ENCODE peak calls at places on chromosomes 3 and 15, in nine cellular contexts. P is ovary, O is IMR-90, Y is lower leg skin, I is vagina, F is body of pancreas, B is testis, K is HCT116, C is suprapubic skin. V is an unnamed sample.
A peak's percentile ranks its signal among the peaks of the same experiment; 100 is the strongest.

GRCh38 chr3:62631471-62631870 is 243.7 kb downstream of the CADPS start:
- DNase-seq in K (no peak), F (no peak), P (no peak), O (no peak), B (no peak), C (no peak), I (no peak), Y (no peak), V (no peak)

GRCh38 chr15:67065531-67066005 is at the start of gene SMAD3:
- DNase-seq in C (peak; percentile 92), B (peak; percentile 91), O (peak; percentile 95), I (no peak), K (peak; percentile 89), Y (peak; percentile 98), F (peak; percentile 92), P (peak; percentile 91), V (peak; percentile 92)

GRCh38 chr3:72887723-72888545 is at the start of gene GXYLT2:
- DNase-seq in O (peak; percentile 71), C (peak; percentile 75), I (no peak), B (peak; percentile 92), Y (peak; percentile 90), K (no peak), P (peak; percentile 81), F (peak; percentile 73), V (peak; percentile 68)

GRCh38 chr15:25182098-25182478 is 227.3 kb downstream of the SNRPN start:
- DNase-seq in K (no peak), B (no peak), F (no peak), I (peak; percentile 77), O (no peak), P (peak; percentile 1), Y (no peak), C (no peak), V (no peak)

GRCh38 chr15:91916051-91916450 is 62.5 kb downstream of the SLCO3A1 start:
- DNase-seq in Y (peak; percentile 83), K (no peak), C (no peak), I (no peak), O (no peak), B (no peak), F (no peak), P (no peak), V (no peak)

GRCh38 chr3:178320481-178321352 is 215.5 kb upstream of the KCNMB2 start:
- DNase-seq in K (no peak), C (no peak), I (no peak), Y (no peak), B (peak; percentile 53), P (peak; percentile 47), F (peak; percentile 75), O (peak; percentile 83), V (no peak)

GRCh38 chr3:47989981-47990440 is 26.2 kb downstream of the MAP4 start:
- DNase-seq in K (peak; percentile 69), Y (peak; percentile 92), O (peak; percentile 96), I (peak; percentile 88), F (peak; percentile 92), C (peak; percentile 84), P (peak; percentile 81), B (peak; percentile 89), V (peak; percentile 75)

GRCh38 chr3:59212128-59212764 is 162.4 kb upstream of the CFAP20DC start:
- DNase-seq in F (no peak), C (no peak), K (peak; percentile 22), O (peak; percentile 60), B (no peak), I (no peak), Y (no peak), P (no peak), V (no peak)

GRCh38 chr3:56366641-56366984 is 101.7 kb downstream of the ERC2 start:
- DNase-seq in Y (no peak), O (no peak), K (no peak), I (no peak), B (no peak), F (no peak), P (no peak), C (no peak), V (no peak)

GRCh38 chr15:39786444-39787056 is 3.9 kb upstream of the FSIP1 start:
- DNase-seq in I (no peak), F (no peak), P (no peak), B (no peak), C (no peak), K (peak; percentile 22), Y (no peak), O (peak; percentile 75), V (no peak)

DNA sequence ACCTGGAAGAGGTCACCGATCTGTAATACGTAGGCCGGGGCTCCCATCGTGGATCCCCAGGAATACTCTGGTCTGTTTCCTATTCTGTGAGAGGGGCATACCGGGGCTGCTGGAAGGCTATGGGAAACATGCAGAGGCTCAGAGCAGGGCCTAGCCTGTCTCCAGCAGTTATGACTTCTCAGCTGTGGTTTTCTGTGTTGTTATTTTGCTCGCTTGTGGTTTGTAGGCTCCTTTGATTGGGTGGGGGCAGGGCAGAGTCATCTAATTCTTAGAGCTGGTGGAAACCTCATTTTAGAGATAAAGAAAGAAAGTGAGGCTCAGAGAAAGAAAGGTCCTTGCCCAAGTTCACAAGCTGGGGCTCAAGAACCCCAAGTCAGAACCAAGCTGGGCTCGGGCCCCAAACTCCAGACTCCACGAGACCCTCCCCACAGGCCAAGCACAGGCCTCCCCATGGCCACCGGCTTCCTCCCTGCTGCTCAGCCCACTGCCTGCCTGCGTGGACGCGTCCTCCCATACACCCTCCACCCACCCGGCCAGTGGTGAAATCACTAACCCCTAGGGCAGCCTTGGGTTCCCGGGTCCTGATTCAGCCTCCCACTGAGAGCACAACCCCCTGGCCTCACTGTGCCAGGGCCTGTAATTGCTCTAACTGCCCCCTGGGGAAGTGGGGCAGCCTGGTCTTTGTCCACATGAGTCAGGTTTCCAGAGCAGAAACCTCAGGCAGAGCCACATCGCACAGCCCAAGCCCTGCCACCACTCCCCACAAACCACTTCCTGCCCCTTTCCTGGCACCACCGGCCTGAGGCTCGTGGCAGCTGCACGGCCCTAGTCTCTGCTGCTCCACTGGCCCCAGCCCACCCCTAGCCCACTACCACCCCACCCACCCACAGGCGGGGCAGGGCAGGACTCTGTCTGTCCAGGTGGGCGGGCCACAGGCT is 270.8 kb downstream of the UACA start:
- DNase-seq in P (no peak), C (no peak), K (no peak), Y (no peak), F (no peak), O (peak; percentile 81), I (no peak), B (no peak), V (no peak)
- TF ChIP-seq POLR2A in P (no peak), C (no peak), K (no peak), Y (no peak), F (no peak), O (no peak), I (no peak), B (no peak), V (no peak)

DNA sequence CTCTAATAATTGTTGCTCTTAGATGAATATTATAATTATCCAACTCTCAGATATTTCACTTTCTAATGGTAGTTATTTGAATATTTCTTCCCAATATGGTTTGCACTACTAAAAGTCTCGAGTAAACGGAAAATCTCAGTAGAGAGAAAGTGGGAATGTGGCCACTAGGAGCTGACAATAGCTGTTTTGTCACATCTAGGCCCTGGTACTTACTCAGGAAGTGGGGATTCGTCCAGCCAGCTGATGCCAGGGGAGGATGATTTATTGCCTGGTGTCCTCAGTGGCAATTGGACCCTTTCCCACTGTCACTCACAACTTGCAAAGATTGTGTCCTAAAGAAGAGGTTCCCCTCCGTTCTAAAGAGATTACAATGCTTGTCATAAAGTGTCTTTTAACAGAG is 320.9 kb downstream of the MECOM start:
- DNase-seq in F (no peak), I (no peak), O (no peak), Y (no peak), P (no peak), B (no peak), C (no peak), K (no peak), V (no peak)
- TF ChIP-seq CTCF in F (no peak), I (no peak), O (no peak), Y (no peak), P (no peak), B (no peak), C (no peak), K (no peak), V (no peak)

DNA sequence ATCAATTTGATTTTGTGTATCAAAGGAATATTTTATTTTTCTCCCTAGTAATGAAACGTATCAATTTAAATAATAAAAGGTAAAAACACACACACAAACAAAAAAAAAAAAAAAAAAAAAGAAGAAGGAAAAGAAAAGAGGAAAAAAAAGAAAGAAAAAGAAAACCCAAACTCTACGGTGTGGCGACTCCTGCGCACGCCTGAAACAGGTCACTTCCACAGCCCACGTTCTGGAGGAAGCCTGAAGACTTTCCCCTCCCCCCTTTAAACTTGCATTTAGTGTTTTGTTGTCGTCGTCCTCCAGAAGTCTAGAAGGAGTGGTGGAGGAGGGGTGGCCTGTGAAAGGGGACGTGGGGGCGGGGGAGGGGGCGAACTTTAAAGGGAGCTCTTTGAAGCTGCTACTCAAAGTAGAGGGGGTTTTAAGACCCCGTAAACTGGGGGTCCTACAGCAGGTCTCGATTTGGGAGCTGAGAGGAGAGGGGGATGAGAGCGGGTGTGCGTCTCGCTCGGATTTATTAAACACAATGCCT is 2.3 kb upstream of the TLE3 start:
- DNase-seq in P (no peak), K (peak; percentile 13), Y (no peak), F (no peak), I (no peak), C (no peak), O (no peak), B (no peak), V (no peak)
- H3K4me3 ChIP-seq in P (peak overlapping the region; percentile 12), K (peak overlapping the region; percentile 93), Y (no peak overlapping the region), F (no peak overlapping the region), I (peak overlapping the region; percentile 93), C (peak overlapping the region; percentile 97), O (no peak overlapping the region), B (peak overlapping the region; percentile 19), V (peak overlapping the region; percentile 23)

GRCh38 chr3:23553353-23553752 is 252.4 kb upstream of the UBE2E1 start:
- DNase-seq in F (no peak), I (no peak), K (no peak), P (no peak), O (no peak), B (no peak), C (no peak), Y (no peak), V (no peak)
- TF ChIP-seq POLR2A in F (no peak), I (no peak), K (no peak), P (no peak), O (no peak), B (no peak), C (no peak), Y (no peak), V (no peak)

GRCh38 chr3:43855674-43856299 is 165.0 kb downstream of the ABHD5 start:
- DNase-seq in O (peak; percentile 56), P (peak; percentile 36), C (no peak), I (peak; percentile 77), B (peak; percentile 67), F (peak; percentile 63), Y (no peak), K (peak; percentile 27), V (no peak)
- TF ChIP-seq CTCF in O (peak; percentile 68), P (peak; percentile 34), C (no peak), I (peak; percentile 12), B (no peak), F (peak; percentile 60), Y (no peak), K (peak; percentile 63), V (no peak)

V was measured in uterus.